ENCODE peak calls at places on chromosomes 5 and 9, in five cellular contexts. One of them, this sample, is unnamed.

GRCh38 chr9:133507246-133507965 is 17.4 kb downstream of the MYMK start:
- DNase-seq in aorta: no peak
- DNase-seq in sigmoid colon: no peak
- DNase-seq in AG04450: no peak
- DNase-seq in tibial artery: no peak
- DNase-seq in this sample: no peak

GRCh38 chr5:179113143-179113530 is 53.0 kb downstream of the ZNF354C start:
- DNase-seq in aorta: no peak
- DNase-seq in tibial artery: peak
- DNase-seq in sigmoid colon: no peak
- DNase-seq in AG04450: no peak
- DNase-seq in this sample: peak

GRCh38 chr5:148125641-148126040 is 42.7 kb upstream of the SPINK14 start:
- DNase-seq in aorta: no peak
- DNase-seq in tibial artery: no peak
- DNase-seq in AG04450: no peak
- DNase-seq in sigmoid colon: no peak
- DNase-seq in this sample: no peak

GRCh38 chr5:74631088-74631960 is 9.2 kb downstream of the ENC1 start:
- DNase-seq in AG04450: peak
- DNase-seq in tibial artery: no peak
- DNase-seq in aorta: no peak
- DNase-seq in sigmoid colon: no peak
- DNase-seq in this sample: no peak

GRCh38 chr5:97071101-97071500 is 71.3 kb downstream of the LIX1 start:
- DNase-seq in sigmoid colon: peak
- DNase-seq in aorta: peak
- DNase-seq in tibial artery: no peak
- DNase-seq in AG04450: peak
- DNase-seq in this sample: no peak

GRCh38 chr9:89888677-89889076 is 283.9 kb downstream of the GADD45G start:
- DNase-seq in AG04450: no peak
- DNase-seq in sigmoid colon: no peak
- DNase-seq in tibial artery: no peak
- DNase-seq in aorta: no peak
- DNase-seq in this sample: no peak

GRCh38 chr5:118520771-118521415 is 467.5 kb downstream of the DTWD2 start:
- DNase-seq in AG04450: no peak
- DNase-seq in aorta: no peak
- DNase-seq in sigmoid colon: no peak
- DNase-seq in tibial artery: no peak
- DNase-seq in this sample: no peak

GRCh38 chr9:88574993-88575392 is 40.0 kb downstream of the NXNL2 start:
- DNase-seq in sigmoid colon: no peak
- DNase-seq in tibial artery: no peak
- DNase-seq in aorta: no peak
- DNase-seq in AG04450: no peak
- DNase-seq in this sample: no peak

GRCh38 chr9:4113711-4114110 is 186.2 kb downstream of the GLIS3 start:
- DNase-seq in tibial artery: no peak
- DNase-seq in aorta: no peak
- DNase-seq in AG04450: no peak
- DNase-seq in sigmoid colon: no peak
- DNase-seq in this sample: no peak

GRCh38 chr5:56514246-56514645 is 281.1 kb upstream of the ANKRD55 start:
- DNase-seq in AG04450: no peak
- DNase-seq in aorta: no peak
- DNase-seq in tibial artery: no peak
- DNase-seq in sigmoid colon: no peak
- DNase-seq in this sample: no peak

GRCh38 chr9:76087978-76088377 is 197.5 kb downstream of the PCSK5 start:
- DNase-seq in sigmoid colon: no peak
- DNase-seq in aorta: no peak
- DNase-seq in AG04450: no peak
- DNase-seq in tibial artery: no peak
- DNase-seq in this sample: no peak

GRCh38 chr5:32387841-32388240 is 56.7 kb downstream of the ZFR start:
- DNase-seq in aorta: no peak
- DNase-seq in sigmoid colon: no peak
- DNase-seq in AG04450: no peak
- DNase-seq in tibial artery: no peak
- DNase-seq in this sample: no peak

GRCh38 chr5:32390819-32391591 is 53.5 kb downstream of the ZFR start:
- DNase-seq in tibial artery: no peak
- DNase-seq in aorta: no peak
- DNase-seq in AG04450: peak
- DNase-seq in sigmoid colon: no peak
- DNase-seq in this sample: no peak

GRCh38 chr5:32392039-32392438 is 52.5 kb downstream of the ZFR start:
- DNase-seq in AG04450: no peak
- DNase-seq in aorta: no peak
- DNase-seq in sigmoid colon: no peak
- DNase-seq in tibial artery: no peak
- DNase-seq in this sample: no peak

GRCh38 chr5:32387176-32387575 is 57.4 kb downstream of the ZFR start:
- DNase-seq in sigmoid colon: no peak
- DNase-seq in aorta: no peak
- DNase-seq in AG04450: no peak
- DNase-seq in tibial artery: no peak
- DNase-seq in this sample: no peak

GRCh38 chr5:32388429-32389111 is 56.0 kb downstream of the ZFR start:
- DNase-seq in sigmoid colon: no peak
- DNase-seq in tibial artery: no peak
- DNase-seq in AG04450: peak
- DNase-seq in aorta: no peak
- DNase-seq in this sample: no peak
- H3K27ac ChIP-seq in sigmoid colon: peak
- H3K27ac ChIP-seq in tibial artery: peak
- H3K27ac ChIP-seq in AG04450: no peak
- H3K27ac ChIP-seq in aorta: no peak
- H3K27ac ChIP-seq in this sample: no peak

DNA sequence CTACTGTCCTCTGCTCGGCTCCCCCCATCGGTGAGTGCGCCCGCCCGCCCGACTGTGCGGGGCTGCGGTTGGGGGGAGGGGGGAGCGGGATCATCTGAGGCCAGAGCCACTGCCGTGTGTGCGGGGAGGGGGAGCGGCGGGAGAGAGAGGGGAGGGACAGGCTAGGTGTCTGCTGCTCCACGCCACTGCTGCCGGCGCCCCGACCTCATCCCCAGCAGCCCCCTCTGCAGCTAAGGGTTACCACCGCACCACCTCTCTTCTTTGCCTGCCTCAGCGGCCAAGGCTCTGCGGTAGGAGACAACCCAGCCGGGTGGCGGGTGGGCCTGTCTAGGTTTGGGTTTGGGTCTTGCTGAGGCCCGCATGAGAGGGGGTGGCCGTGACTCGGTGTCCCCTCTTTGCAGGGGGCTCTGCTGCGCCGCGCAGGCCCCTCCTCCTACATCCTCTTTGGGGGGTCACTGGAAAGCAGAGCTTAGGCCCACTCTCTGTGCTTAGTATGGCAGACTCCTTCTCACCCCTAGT is 670 bp upstream of the PURA start:
- DNase-seq in tibial artery: peak
- DNase-seq in AG04450: no peak
- DNase-seq in sigmoid colon: peak
- DNase-seq in aorta: peak
- DNase-seq in this sample: no peak
- H3K4me3 ChIP-seq in tibial artery: peak
- H3K4me3 ChIP-seq in AG04450: peak
- H3K4me3 ChIP-seq in sigmoid colon: peak
- H3K4me3 ChIP-seq in aorta: peak
- H3K4me3 ChIP-seq in this sample: peak

DNA sequence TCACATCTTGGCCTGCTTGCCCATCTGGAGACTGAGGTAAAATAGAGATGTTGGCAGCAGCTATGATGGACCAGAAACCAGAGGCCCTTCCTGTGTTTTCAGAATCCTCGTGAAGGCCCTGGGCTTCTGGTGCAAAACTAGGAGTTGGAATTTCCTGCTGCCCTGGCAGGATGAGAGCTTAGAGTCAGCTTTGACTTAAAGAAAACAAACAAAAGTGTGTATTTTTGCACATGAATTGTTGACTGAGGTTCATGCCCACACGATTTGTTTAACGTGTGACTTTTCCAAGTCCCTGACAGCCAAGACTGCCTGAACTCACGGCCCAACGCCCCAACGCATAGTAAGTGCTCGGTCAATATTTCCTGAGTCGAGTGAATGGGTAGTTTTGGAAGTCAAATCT is 303.1 kb downstream of the MLLT3 start:
- DNase-seq in tibial artery: no peak
- DNase-seq in sigmoid colon: no peak
- DNase-seq in aorta: no peak
- DNase-seq in AG04450: no peak
- DNase-seq in this sample: no peak
- H3K27ac ChIP-seq in tibial artery: no peak
- H3K27ac ChIP-seq in sigmoid colon: peak
- H3K27ac ChIP-seq in aorta: no peak
- H3K27ac ChIP-seq in AG04450: no peak
- H3K27ac ChIP-seq in this sample: no peak

DNA sequence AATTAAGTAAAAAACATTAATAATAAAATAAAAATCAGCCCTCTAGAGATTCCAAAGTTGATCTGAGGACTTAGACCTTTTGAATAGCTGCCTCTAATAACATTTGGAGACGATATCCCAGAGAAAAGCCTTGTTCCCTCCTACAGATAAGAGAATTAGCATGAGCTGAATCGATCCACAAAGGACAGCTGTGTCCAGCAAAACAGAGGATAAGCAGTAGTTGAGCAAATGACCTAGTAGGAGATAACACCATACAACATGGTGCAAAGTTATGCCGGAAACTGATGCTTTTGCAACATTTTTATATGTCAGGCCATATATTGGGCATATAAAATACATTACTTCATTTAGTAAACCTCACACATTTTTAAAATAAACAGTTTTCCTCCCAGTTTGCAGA is 212.2 kb upstream of the PRR16 start:
- DNase-seq in tibial artery: no peak
- DNase-seq in AG04450: no peak
- DNase-seq in aorta: no peak
- DNase-seq in sigmoid colon: no peak
- DNase-seq in this sample: no peak
- H3K4me3 ChIP-seq in tibial artery: no peak
- H3K4me3 ChIP-seq in AG04450: no peak
- H3K4me3 ChIP-seq in aorta: no peak
- H3K4me3 ChIP-seq in sigmoid colon: no peak
- H3K4me3 ChIP-seq in this sample: no peak

DNA sequence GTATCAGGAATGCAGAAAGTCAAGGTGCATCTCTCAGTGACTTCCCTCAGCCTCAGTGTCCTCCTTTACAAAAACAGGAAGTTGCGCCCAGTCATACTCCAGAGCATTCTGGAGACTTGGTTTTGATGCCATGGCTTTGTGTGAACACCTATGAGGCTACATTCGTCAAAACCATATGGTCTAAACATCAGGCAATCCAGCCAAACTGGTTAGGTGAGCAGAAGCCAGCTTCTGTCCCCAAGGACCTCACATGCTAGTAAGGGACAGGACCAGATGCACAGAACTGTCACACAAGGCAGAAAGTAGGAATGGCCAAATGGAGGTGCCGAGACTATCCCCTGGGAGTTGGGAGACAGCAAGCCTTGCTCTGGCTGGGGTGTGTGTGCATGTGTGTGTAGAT is 217.2 kb downstream of the MELK start:
- DNase-seq in AG04450: no peak
- DNase-seq in tibial artery: no peak
- DNase-seq in sigmoid colon: no peak
- DNase-seq in aorta: no peak
- DNase-seq in this sample: no peak
- H3K27ac ChIP-seq in AG04450: no peak
- H3K27ac ChIP-seq in tibial artery: no peak
- H3K27ac ChIP-seq in sigmoid colon: no peak
- H3K27ac ChIP-seq in aorta: no peak
- H3K27ac ChIP-seq in this sample: no peak

GRCh38 chr5:172455087-172455381 is 709 bp upstream of the SH3PXD2B start:
- DNase-seq in AG04450: no peak
- DNase-seq in aorta: no peak
- DNase-seq in tibial artery: peak
- DNase-seq in sigmoid colon: no peak
- DNase-seq in this sample: no peak
- H3K4me3 ChIP-seq in AG04450: peak
- H3K4me3 ChIP-seq in aorta: no peak
- H3K4me3 ChIP-seq in tibial artery: peak
- H3K4me3 ChIP-seq in sigmoid colon: peak
- H3K4me3 ChIP-seq in this sample: peak

GRCh38 chr5:140111859-140112551 is 1.9 kb upstream of the PURA start:
- DNase-seq in aorta: no peak
- DNase-seq in sigmoid colon: no peak
- DNase-seq in tibial artery: no peak
- DNase-seq in AG04450: no peak
- DNase-seq in this sample: no peak
- H3K27ac ChIP-seq in aorta: peak
- H3K27ac ChIP-seq in sigmoid colon: peak
- H3K27ac ChIP-seq in tibial artery: peak
- H3K27ac ChIP-seq in AG04450: no peak
- H3K27ac ChIP-seq in this sample: no peak

DNA sequence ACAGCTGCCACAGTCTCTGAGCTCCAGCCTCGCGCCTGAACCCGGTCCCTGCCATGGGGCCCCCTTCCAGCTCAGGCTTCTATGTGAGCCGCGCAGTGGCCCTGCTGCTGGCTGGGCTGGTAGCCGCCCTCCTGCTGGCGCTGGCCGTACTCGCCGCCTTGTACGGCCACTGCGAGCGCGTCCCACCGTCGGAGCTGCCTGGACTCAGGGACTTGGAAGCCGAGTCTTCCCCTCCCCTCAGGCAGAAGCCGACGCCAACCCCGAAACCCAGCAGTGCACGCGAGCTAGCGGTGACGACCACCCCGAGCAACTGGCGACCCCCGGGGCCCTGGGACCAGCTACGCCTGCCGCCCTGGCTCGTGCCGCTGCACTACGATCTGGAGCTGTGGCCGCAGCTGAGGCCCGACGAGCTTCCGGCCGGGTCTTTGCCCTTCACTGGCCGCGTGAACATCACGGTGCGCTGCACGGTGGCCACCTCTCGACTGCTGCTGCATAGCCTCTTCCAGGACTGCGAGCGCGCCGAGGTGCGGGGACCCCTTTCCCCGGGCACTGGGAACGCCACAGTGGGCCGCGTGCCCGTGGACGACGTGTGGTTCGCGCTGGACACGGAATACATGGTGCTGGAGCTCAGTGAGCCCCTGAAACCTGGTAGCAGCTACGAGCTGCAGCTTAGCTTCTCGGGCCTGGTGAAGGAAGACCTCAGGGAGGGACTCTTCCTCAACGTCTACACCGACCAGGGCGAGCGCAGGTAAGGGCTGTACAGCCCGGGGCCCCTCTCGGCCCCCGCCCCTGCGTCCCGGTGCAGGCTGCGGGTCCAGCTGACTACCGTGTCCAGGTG is 509 bp downstream of the LVRN start:
- DNase-seq in sigmoid colon: peak
- DNase-seq in tibial artery: peak
- DNase-seq in AG04450: no peak
- DNase-seq in aorta: peak
- DNase-seq in this sample: no peak
- H3K4me3 ChIP-seq in sigmoid colon: peak
- H3K4me3 ChIP-seq in tibial artery: peak
- H3K4me3 ChIP-seq in AG04450: peak
- H3K4me3 ChIP-seq in aorta: no peak
- H3K4me3 ChIP-seq in this sample: peak

This sample was measured in right atrium auricular region.